ENCODE peak calls at places on chromosomes 2 and 18, in six cellular contexts. C, P, I, F, N and W are unnamed samples. For H3K27me3, the result is how much of the 10 kb centered on the place peaks cover.

GRCh38 chr2:239113164-239113563 is 265.3 kb downstream of the TWIST2 start:
- DNase-seq in C (peak), P (no peak), I (no peak), F (no peak), N (no peak), W (no peak)

GRCh38 chr2:75491129-75491753 is 69.5 kb downstream of the EVA1A start:
- DNase-seq in C (peak), P (no peak), I (no peak), F (no peak), N (no peak), W (no peak)

GRCh38 chr2:129408570-129408969 is 570.9 kb upstream of the RAB6C start:
- DNase-seq in C (no peak), P (no peak), I (no peak), F (no peak), N (no peak), W (no peak)

GRCh38 chr2:234911271-234911670 is 40.5 kb upstream of the SH3BP4 start:
- DNase-seq in C (peak), P (no peak), I (no peak), F (peak), N (peak), W (no peak)

GRCh38 chr18:75977069-75977468 is 518.0 kb downstream of the ZNF516 start:
- DNase-seq in C (peak), P (no peak), I (no peak), F (peak), N (no peak), W (no peak)

GRCh38 chr18:25077933-25078707 is 273.8 kb downstream of the ZNF521 start:
- DNase-seq in C (no peak), P (no peak), I (no peak), F (no peak), N (no peak), W (no peak)

GRCh38 chr18:71443726-71444480 is 1100.2 kb downstream of the CBLN2 start:
- DNase-seq in C (peak), P (no peak), I (no peak), F (no peak), N (peak), W (no peak)

GRCh38 chr18:11986061-11986460 is 4.8 kb downstream of the IMPA2 start:
- DNase-seq in C (no peak), P (no peak), I (no peak), F (no peak), N (no peak), W (no peak)

GRCh38 chr2:3636586-3637310 is 21.3 kb upstream of the ALLC start:
- DNase-seq in C (no peak), P (no peak), I (peak), F (no peak), N (no peak), W (no peak)

GRCh38 chr2:54903736-54904554 is 146.3 kb downstream of the RTN4 start:
- DNase-seq in C (peak), P (peak), I (peak), F (peak), N (peak), W (peak)

GRCh38 chr2:142944264-142944663 is 66.8 kb downstream of the KYNU start:
- DNase-seq in C (peak), P (no peak), I (no peak), F (peak), N (peak), W (no peak)

GRCh38 chr2:42492691-42493467 is 903 bp downstream of the KCNG3 start:
- DNase-seq in C (no peak), P (no peak), I (no peak), F (no peak), N (no peak), W (peak)

GRCh38 chr2:72916743-72917137 is 579 bp upstream of the EMX1 start:
- DNase-seq in C (no peak), P (no peak), I (no peak), F (no peak), N (no peak), W (no peak)

GRCh38 chr18:33356735-33357134 is 83.8 kb downstream of the CCDC178 start:
- DNase-seq in C (no peak), P (no peak), I (no peak), F (no peak), N (no peak), W (no peak)

GRCh38 chr18:58952871-58953270 is 88.2 kb downstream of the ZNF532 start:
- DNase-seq in C (peak), P (no peak), I (no peak), F (peak), N (no peak), W (no peak)

GRCh38 chr2:160437273-160437672 is 56.3 kb downstream of the RBMS1 start:
- DNase-seq in C (no peak), P (no peak), I (no peak), F (no peak), N (no peak), W (no peak)

GRCh38 chr2:238771193-238771592 is 76.7 kb upstream of the TWIST2 start:
- DNase-seq in C (peak), P (no peak), I (no peak), F (no peak), N (peak), W (no peak)

GRCh38 chr2:72605836-72606442 is 219.9 kb downstream of the EXOC6B start:
- DNase-seq in C (no peak), P (no peak), I (no peak), F (peak), N (peak), W (no peak)

GRCh38 chr2:168948621-168949212 is 47.6 kb downstream of the G6PC2 start:
- DNase-seq in C (no peak), P (no peak), I (no peak), F (peak), N (peak), W (no peak)

GRCh38 chr2:217685255-217685605 is 317.6 kb downstream of the TNS1 start:
- DNase-seq in C (peak), P (peak), I (peak), F (peak), N (peak), W (peak)

GRCh38 chr2:56583796-56584313 is 400.1 kb downstream of the CCDC85A start:
- DNase-seq in C (no peak), P (no peak), I (no peak), F (no peak), N (peak), W (no peak)

GRCh38 chr18:10526211-10526949 is 553 bp downstream of the NAPG start:
- DNase-seq in C (peak), P (no peak), I (peak), F (peak), N (peak), W (peak)

GRCh38 chr2:124258481-124258880 is 233.4 kb downstream of the CNTNAP5 start:
- DNase-seq in C (peak), P (no peak), I (no peak), F (no peak), N (peak), W (no peak)

GRCh38 chr2:68411397-68412126 is 46.5 kb downstream of the PLEK start:
- DNase-seq in C (no peak), P (no peak), I (no peak), F (peak), N (no peak), W (no peak)

GRCh38 chr2:210477496-210477895 is 937 bp upstream of the LANCL1 start:
- DNase-seq in C (peak), P (peak), I (peak), F (no peak), N (peak), W (no peak)

GRCh38 chr2:32678825-32679224 is 51.0 kb downstream of the TTC27 start:
- DNase-seq in C (peak), P (peak), I (no peak), F (no peak), N (peak), W (no peak)

GRCh38 chr2:8821276-8822217 is 15.9 kb downstream of the KIDINS220 start:
- DNase-seq in C (peak), P (no peak), I (peak), F (peak), N (no peak), W (peak)

GRCh38 chr18:56458770-56459450 is 179.5 kb downstream of the TXNL1 start:
- DNase-seq in C (no peak), P (no peak), I (no peak), F (no peak), N (no peak), W (no peak)

GRCh38 chr2:160388464-160389263 is 104.9 kb downstream of the RBMS1 start:
- DNase-seq in C (no peak), P (no peak), I (peak), F (no peak), N (no peak), W (peak)

GRCh38 chr2:238924032-238924431 is 76.1 kb downstream of the TWIST2 start:
- DNase-seq in C (no peak), P (no peak), I (no peak), F (no peak), N (no peak), W (no peak)

GRCh38 chr2:200173691-200174090 is 132.8 kb upstream of the SPATS2L start:
- DNase-seq in C (no peak), P (no peak), I (no peak), F (no peak), N (no peak), W (no peak)

GRCh38 chr18:3061581-3062416 is 48.9 kb upstream of the LPIN2 start:
- DNase-seq in C (no peak), P (no peak), I (no peak), F (no peak), N (no peak), W (no peak)

GRCh38 chr2:128536925-128537620 is 218.4 kb upstream of the HS6ST1 start:
- DNase-seq in C (peak), P (peak), I (no peak), F (no peak), N (peak), W (no peak)

GRCh38 chr2:84451579-84451978 is 7.5 kb downstream of the SUCLG1 start:
- DNase-seq in C (no peak), P (no peak), I (no peak), F (no peak), N (no peak), W (no peak)

GRCh38 chr2:240644171-240644651 is 18.9 kb downstream of the GPR35 start:
- DNase-seq in C (no peak), P (no peak), I (no peak), F (no peak), N (no peak), W (peak)

GRCh38 chr2:54599326-54599710 is 124.1 kb upstream of the EML6 start:
- DNase-seq in C (no peak), P (no peak), I (no peak), F (no peak), N (no peak), W (no peak)

GRCh38 chr18:6949800-6950586 is 167.6 kb downstream of the LAMA1 start:
- DNase-seq in C (no peak), P (no peak), I (no peak), F (no peak), N (no peak), W (no peak)
- H3K27me3 ChIP-seq in C (under half), P (under half), I (under half), F (under half), N (half or more), W (under half)

GRCh38 chr18:48784654-48785053 is 166.1 kb downstream of the SMAD7 start:
- DNase-seq in C (no peak), P (no peak), I (peak), F (no peak), N (no peak), W (no peak)
- H3K27me3 ChIP-seq in C (under half), P (under half), I (under half), F (under half), N (under half), W (under half)

GRCh38 chr18:61308795-61309393 is 24.3 kb upstream of the CDH20 start:
- DNase-seq in C (no peak), P (no peak), I (no peak), F (peak), N (peak), W (no peak)
- H3K27me3 ChIP-seq in C (under half), P (under half), I (under half), F (under half), N (under half), W (under half)

GRCh38 chr2:71465356-71465755 is 12.0 kb downstream of the DYSF start:
- DNase-seq in C (no peak), P (no peak), I (no peak), F (no peak), N (no peak), W (no peak)
- H3K27me3 ChIP-seq in C (under half), P (under half), I (under half), F (under half), N (under half), W (under half)

GRCh38 chr2:66443977-66444855 is 9.3 kb downstream of the MEIS1 start:
- DNase-seq in C (peak), P (no peak), I (peak), F (no peak), N (no peak), W (no peak)

GRCh38 chr2:66446924-66447323 is 12.0 kb downstream of the MEIS1 start:
- DNase-seq in C (no peak), P (no peak), I (no peak), F (no peak), N (no peak), W (no peak)

GRCh38 chr2:66445076-66445724 is 10.3 kb downstream of the MEIS1 start:
- DNase-seq in C (peak), P (no peak), I (peak), F (no peak), N (no peak), W (no peak)

GRCh38 chr2:66446178-66446860 is 11.4 kb downstream of the MEIS1 start:
- DNase-seq in C (peak), P (no peak), I (peak), F (no peak), N (no peak), W (no peak)

GRCh38 chr2:66445781-66446177 is 10.9 kb downstream of the MEIS1 start:
- DNase-seq in C (no peak), P (no peak), I (peak), F (no peak), N (no peak), W (no peak)
- H3K27me3 ChIP-seq in C (under half), P (under half), I (under half), F (under half), N (under half), W (under half)